ENCODE peak calls at places on chromosomes 6 and 20, in six cellular contexts. One of them, this sample, is unnamed.

GRCh38 chr6:112269165-112269564 is 14.8 kb upstream of the LAMA4 start:
- DNase-seq in RKO: no peak
- DNase-seq in tibial artery: peak
- DNase-seq in mucosa of descending colon: no peak
- DNase-seq in fibroblast of gingiva: peak
- DNase-seq in uterus: peak
- DNase-seq in this sample: no peak

GRCh38 chr6:119978274-119978889 is 628.8 kb upstream of the MAN1A1 start:
- DNase-seq in RKO: peak
- DNase-seq in tibial artery: no peak
- DNase-seq in mucosa of descending colon: no peak
- DNase-seq in fibroblast of gingiva: peak
- DNase-seq in uterus: no peak
- DNase-seq in this sample: peak

GRCh38 chr6:12844284-12845223 is 128.0 kb downstream of the PHACTR1 start:
- DNase-seq in RKO: peak
- DNase-seq in tibial artery: no peak
- DNase-seq in mucosa of descending colon: no peak
- DNase-seq in fibroblast of gingiva: peak
- DNase-seq in uterus: no peak
- DNase-seq in this sample: peak

GRCh38 chr20:24097051-24097450 is 108.5 kb upstream of the GGTLC1 start:
- DNase-seq in RKO: no peak
- DNase-seq in tibial artery: no peak
- DNase-seq in mucosa of descending colon: no peak
- DNase-seq in fibroblast of gingiva: no peak
- DNase-seq in uterus: no peak
- DNase-seq in this sample: no peak

GRCh38 chr20:47311967-47312681 is 44.4 kb downstream of the ZMYND8 start:
- DNase-seq in RKO: no peak
- DNase-seq in tibial artery: no peak
- DNase-seq in mucosa of descending colon: no peak
- DNase-seq in fibroblast of gingiva: no peak
- DNase-seq in uterus: no peak
- DNase-seq in this sample: no peak

GRCh38 chr20:61599061-61599930 is 347.2 kb downstream of the CDH4 start:
- DNase-seq in RKO: no peak
- DNase-seq in tibial artery: no peak
- DNase-seq in mucosa of descending colon: no peak
- DNase-seq in fibroblast of gingiva: no peak
- DNase-seq in uterus: no peak
- DNase-seq in this sample: no peak

GRCh38 chr6:95519228-95520037 is 57.9 kb upstream of the MANEA start:
- DNase-seq in RKO: no peak
- DNase-seq in tibial artery: no peak
- DNase-seq in mucosa of descending colon: no peak
- DNase-seq in fibroblast of gingiva: no peak
- DNase-seq in uterus: no peak
- DNase-seq in this sample: peak

GRCh38 chr20:1383621-1384404 is 9.0 kb downstream of the FKBP1A start:
- DNase-seq in RKO: no peak
- DNase-seq in tibial artery: no peak
- DNase-seq in mucosa of descending colon: no peak
- DNase-seq in fibroblast of gingiva: no peak
- DNase-seq in uterus: no peak
- DNase-seq in this sample: peak

GRCh38 chr6:135423649-135424128 is 73.9 kb downstream of the AHI1 start:
- DNase-seq in RKO: peak
- DNase-seq in tibial artery: no peak
- DNase-seq in mucosa of descending colon: no peak
- DNase-seq in fibroblast of gingiva: peak
- DNase-seq in uterus: no peak
- DNase-seq in this sample: peak

GRCh38 chr6:90169328-90169886 is 127.2 kb downstream of the BACH2 start:
- DNase-seq in RKO: no peak
- DNase-seq in tibial artery: no peak
- DNase-seq in mucosa of descending colon: no peak
- DNase-seq in fibroblast of gingiva: no peak
- DNase-seq in uterus: no peak
- DNase-seq in this sample: no peak

GRCh38 chr6:32983964-32984638 is 15.7 kb downstream of the BRD2 start:
- DNase-seq in RKO: no peak
- DNase-seq in tibial artery: no peak
- DNase-seq in mucosa of descending colon: no peak
- DNase-seq in fibroblast of gingiva: no peak
- DNase-seq in uterus: no peak
- DNase-seq in this sample: no peak

GRCh38 chr20:53712212-53712977 is 118.8 kb upstream of the ZNF217 start:
- DNase-seq in RKO: no peak
- DNase-seq in tibial artery: no peak
- DNase-seq in mucosa of descending colon: no peak
- DNase-seq in fibroblast of gingiva: no peak
- DNase-seq in uterus: no peak
- DNase-seq in this sample: no peak

GRCh38 chr6:25327372-25327771 is 48.2 kb downstream of the CARMIL1 start:
- DNase-seq in RKO: no peak
- DNase-seq in tibial artery: no peak
- DNase-seq in mucosa of descending colon: no peak
- DNase-seq in fibroblast of gingiva: no peak
- DNase-seq in uterus: no peak
- DNase-seq in this sample: no peak

GRCh38 chr6:168865-169455 is 123.3 kb upstream of the DUSP22 start:
- DNase-seq in RKO: peak
- DNase-seq in tibial artery: no peak
- DNase-seq in mucosa of descending colon: no peak
- DNase-seq in fibroblast of gingiva: peak
- DNase-seq in uterus: no peak
- DNase-seq in this sample: peak

GRCh38 chr20:39885975-39886649 is 802.9 kb downstream of the MAFB start:
- DNase-seq in RKO: peak
- DNase-seq in tibial artery: peak
- DNase-seq in mucosa of descending colon: no peak
- DNase-seq in fibroblast of gingiva: peak
- DNase-seq in uterus: peak
- DNase-seq in this sample: no peak

GRCh38 chr6:31336872-31337496 is 20.0 kb downstream of the HLA-B start:
- DNase-seq in RKO: peak
- DNase-seq in tibial artery: no peak
- DNase-seq in mucosa of descending colon: no peak
- DNase-seq in fibroblast of gingiva: no peak
- DNase-seq in uterus: no peak
- DNase-seq in this sample: no peak

GRCh38 chr6:73032586-73032985 is 192.7 kb downstream of the KHDC1L start:
- DNase-seq in RKO: peak
- DNase-seq in tibial artery: no peak
- DNase-seq in mucosa of descending colon: no peak
- DNase-seq in fibroblast of gingiva: no peak
- DNase-seq in uterus: no peak
- DNase-seq in this sample: no peak

GRCh38 chr6:11814819-11815218 is 36.2 kb upstream of the ADTRP start:
- DNase-seq in RKO: no peak
- DNase-seq in tibial artery: no peak
- DNase-seq in mucosa of descending colon: no peak
- DNase-seq in fibroblast of gingiva: no peak
- DNase-seq in uterus: no peak
- DNase-seq in this sample: no peak

GRCh38 chr20:51628533-51629398 is 86.2 kb upstream of the NFATC2 start:
- DNase-seq in RKO: no peak
- DNase-seq in tibial artery: no peak
- DNase-seq in mucosa of descending colon: no peak
- DNase-seq in fibroblast of gingiva: peak
- DNase-seq in uterus: peak
- DNase-seq in this sample: no peak

GRCh38 chr6:52590634-52590985 is 13.8 kb upstream of the TRAM2 start:
- DNase-seq in RKO: no peak
- DNase-seq in tibial artery: no peak
- DNase-seq in mucosa of descending colon: no peak
- DNase-seq in fibroblast of gingiva: peak
- DNase-seq in uterus: no peak
- DNase-seq in this sample: no peak

GRCh38 chr6:99836471-99836870 is 157.6 kb downstream of the MCHR2 start:
- DNase-seq in RKO: no peak
- DNase-seq in tibial artery: no peak
- DNase-seq in mucosa of descending colon: no peak
- DNase-seq in fibroblast of gingiva: no peak
- DNase-seq in uterus: no peak
- DNase-seq in this sample: no peak

GRCh38 chr6:159788757-159789376 is 535 bp downstream of the TCP1 start:
- DNase-seq in RKO: peak
- DNase-seq in tibial artery: peak
- DNase-seq in mucosa of descending colon: peak
- DNase-seq in fibroblast of gingiva: peak
- DNase-seq in uterus: peak
- DNase-seq in this sample: no peak

GRCh38 chr6:130575971-130576370 is 210.2 kb downstream of the TMEM200A start:
- DNase-seq in RKO: no peak
- DNase-seq in tibial artery: no peak
- DNase-seq in mucosa of descending colon: no peak
- DNase-seq in fibroblast of gingiva: no peak
- DNase-seq in uterus: no peak
- DNase-seq in this sample: no peak

GRCh38 chr6:33730611-33731010 is 16.1 kb downstream of the IP6K3 start:
- DNase-seq in RKO: no peak
- DNase-seq in tibial artery: no peak
- DNase-seq in mucosa of descending colon: no peak
- DNase-seq in fibroblast of gingiva: no peak
- DNase-seq in uterus: no peak
- DNase-seq in this sample: no peak

GRCh38 chr20:41406896-41407444 is 40.4 kb upstream of the EMILIN3 start:
- DNase-seq in RKO: no peak
- DNase-seq in tibial artery: no peak
- DNase-seq in mucosa of descending colon: no peak
- DNase-seq in fibroblast of gingiva: no peak
- DNase-seq in uterus: no peak
- DNase-seq in this sample: no peak

GRCh38 chr6:13794184-13794583 is 20.2 kb downstream of the MCUR1 start:
- DNase-seq in RKO: no peak
- DNase-seq in tibial artery: no peak
- DNase-seq in mucosa of descending colon: no peak
- DNase-seq in fibroblast of gingiva: peak
- DNase-seq in uterus: no peak
- DNase-seq in this sample: no peak

GRCh38 chr20:57390604-57391438 is at the start of gene RBM38:
- DNase-seq in RKO: peak
- DNase-seq in tibial artery: peak
- DNase-seq in mucosa of descending colon: peak
- DNase-seq in fibroblast of gingiva: peak
- DNase-seq in uterus: peak
- DNase-seq in this sample: peak

GRCh38 chr20:36272547-36273220 is 33.5 kb upstream of the DLGAP4 start:
- DNase-seq in RKO: no peak
- DNase-seq in tibial artery: no peak
- DNase-seq in mucosa of descending colon: no peak
- DNase-seq in fibroblast of gingiva: no peak
- DNase-seq in uterus: no peak
- DNase-seq in this sample: no peak

GRCh38 chr6:159679091-159680077 is 13.7 kb downstream of the SOD2 start:
- DNase-seq in RKO: no peak
- DNase-seq in tibial artery: no peak
- DNase-seq in mucosa of descending colon: no peak
- DNase-seq in fibroblast of gingiva: peak
- DNase-seq in uterus: no peak
- DNase-seq in this sample: no peak

This sample was measured in NCI-H510A treated with DMSO at 0.1 percent for 48 hours.